ENCODE peak calls at places on chromosomes 11 and 22, in four cellular contexts. One of them, this sample, is unnamed. For H3K4me1, the result is how much of the 10 kb centered on the place peaks cover.

GRCh38 chr22:27159016-27159415 is 501.6 kb downstream of the MIAT start:
- DNase-seq in OCI-LY7: no peak
- DNase-seq in HCT116: no peak
- DNase-seq in SK-N-SH: no peak
- DNase-seq in this sample: no peak

GRCh38 chr11:72673943-72674828 is at the start of gene PDE2A:
- DNase-seq in OCI-LY7: no peak
- DNase-seq in HCT116: no peak
- DNase-seq in SK-N-SH: peak
- DNase-seq in this sample: no peak

GRCh38 chr11:57474017-57474750 is 13.9 kb downstream of the RTN4RL2 start:
- DNase-seq in OCI-LY7: no peak
- DNase-seq in HCT116: no peak
- DNase-seq in SK-N-SH: peak
- DNase-seq in this sample: no peak

GRCh38 chr11:15055620-15056356 is 17.6 kb upstream of the CALCB start:
- DNase-seq in OCI-LY7: no peak
- DNase-seq in HCT116: no peak
- DNase-seq in SK-N-SH: no peak
- DNase-seq in this sample: no peak

GRCh38 chr11:130609121-130610035 is 160.9 kb downstream of the ADAMTS15 start:
- DNase-seq in OCI-LY7: no peak
- DNase-seq in HCT116: no peak
- DNase-seq in SK-N-SH: no peak
- DNase-seq in this sample: no peak

GRCh38 chr11:23723861-23724260 is 773.0 kb upstream of the LUZP2 start:
- DNase-seq in OCI-LY7: no peak
- DNase-seq in HCT116: no peak
- DNase-seq in SK-N-SH: no peak
- DNase-seq in this sample: peak

GRCh38 chr11:118202599-118203422 is 22.0 kb downstream of the JAML start:
- DNase-seq in OCI-LY7: no peak
- DNase-seq in HCT116: no peak
- DNase-seq in SK-N-SH: no peak
- DNase-seq in this sample: no peak

GRCh38 chr22:47944941-47945340 is 1182.5 kb downstream of the TBC1D22A start:
- DNase-seq in OCI-LY7: no peak
- DNase-seq in HCT116: no peak
- DNase-seq in SK-N-SH: no peak
- DNase-seq in this sample: no peak

GRCh38 chr22:44718418-44718817 is 16.4 kb downstream of the PRR5 start:
- DNase-seq in OCI-LY7: no peak
- DNase-seq in HCT116: no peak
- DNase-seq in SK-N-SH: no peak
- DNase-seq in this sample: no peak

GRCh38 chr11:132576706-132577105 is 955.6 kb downstream of the OPCML start:
- DNase-seq in OCI-LY7: no peak
- DNase-seq in HCT116: no peak
- DNase-seq in SK-N-SH: no peak
- DNase-seq in this sample: no peak

GRCh38 chr22:37080838-37081237 is 28.7 kb downstream of the TMPRSS6 start:
- DNase-seq in OCI-LY7: peak
- DNase-seq in HCT116: no peak
- DNase-seq in SK-N-SH: no peak
- DNase-seq in this sample: no peak

GRCh38 chr22:33451851-33452469 is 393.8 kb upstream of the SYN3 start:
- DNase-seq in OCI-LY7: no peak
- DNase-seq in HCT116: no peak
- DNase-seq in SK-N-SH: no peak
- DNase-seq in this sample: no peak

GRCh38 chr11:33701831-33702230 is 1.2 kb upstream of the C11orf91 start:
- DNase-seq in OCI-LY7: no peak
- DNase-seq in HCT116: no peak
- DNase-seq in SK-N-SH: no peak
- DNase-seq in this sample: peak

GRCh38 chr11:34640050-34640971 is 19.4 kb downstream of the EHF start:
- DNase-seq in OCI-LY7: no peak
- DNase-seq in HCT116: no peak
- DNase-seq in SK-N-SH: no peak
- DNase-seq in this sample: peak

GRCh38 chr11:115325523-115325922 is 178.7 kb downstream of the CADM1 start:
- DNase-seq in OCI-LY7: no peak
- DNase-seq in HCT116: no peak
- DNase-seq in SK-N-SH: no peak
- DNase-seq in this sample: no peak

GRCh38 chr11:110428956-110429613 is 663 bp upstream of the FDX1 start:
- DNase-seq in OCI-LY7: peak
- DNase-seq in HCT116: no peak
- DNase-seq in SK-N-SH: no peak
- DNase-seq in this sample: no peak

GRCh38 chr11:61797263-61797944 is 4.7 kb downstream of the FEN1 start:
- DNase-seq in OCI-LY7: peak
- DNase-seq in HCT116: peak
- DNase-seq in SK-N-SH: peak
- DNase-seq in this sample: peak

GRCh38 chr11:7514099-7514725 is 413 bp downstream of the PPFIBP2 start:
- DNase-seq in OCI-LY7: peak
- DNase-seq in HCT116: no peak
- DNase-seq in SK-N-SH: no peak
- DNase-seq in this sample: no peak
- H3K27ac ChIP-seq in OCI-LY7: peak
- H3K27ac ChIP-seq in HCT116: peak
- H3K27ac ChIP-seq in SK-N-SH: no peak
- H3K27ac ChIP-seq in this sample: no peak

GRCh38 chr11:6598555-6598954 is 4.9 kb downstream of the RRP8 start:
- DNase-seq in OCI-LY7: no peak
- DNase-seq in HCT116: no peak
- DNase-seq in SK-N-SH: no peak
- DNase-seq in this sample: no peak

GRCh38 chr11:6602096-6602940 is 1.1 kb downstream of the RRP8 start:
- DNase-seq in OCI-LY7: no peak
- DNase-seq in HCT116: no peak
- DNase-seq in SK-N-SH: peak
- DNase-seq in this sample: no peak

GRCh38 chr11:6601041-6601461 is 2.4 kb downstream of the RRP8 start:
- DNase-seq in OCI-LY7: no peak
- DNase-seq in HCT116: no peak
- DNase-seq in SK-N-SH: no peak
- DNase-seq in this sample: no peak

GRCh38 chr11:6599449-6599848 is 4.0 kb downstream of the RRP8 start:
- DNase-seq in OCI-LY7: no peak
- DNase-seq in HCT116: no peak
- DNase-seq in SK-N-SH: no peak
- DNase-seq in this sample: no peak

DNA sequence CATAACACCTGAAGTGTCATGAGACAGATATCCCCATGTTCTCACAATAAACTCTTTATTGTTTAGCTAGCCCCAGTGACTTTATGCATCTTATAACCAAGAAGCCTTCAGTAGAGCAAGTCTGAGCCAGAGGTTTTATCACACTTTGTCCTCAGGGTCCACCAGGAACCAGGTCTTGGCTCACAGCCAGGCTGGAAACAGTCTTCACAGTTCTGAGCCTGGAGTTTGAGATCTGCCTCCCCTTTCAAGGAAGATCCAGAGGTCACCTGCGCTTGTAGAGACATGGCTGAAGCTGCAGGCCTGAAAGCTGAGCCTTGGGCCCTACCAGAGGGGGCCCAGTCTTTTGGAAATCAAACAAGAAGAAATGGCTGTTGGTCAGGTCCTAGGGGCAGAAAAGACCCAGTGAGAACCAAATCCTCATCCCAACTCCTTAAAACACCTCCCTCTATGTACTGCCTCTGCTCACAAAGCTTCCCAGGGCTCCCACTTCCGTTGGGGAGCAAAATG is 3.5 kb downstream of the RRP8 start:
- DNase-seq in OCI-LY7: no peak
- DNase-seq in HCT116: no peak
- DNase-seq in SK-N-SH: no peak
- DNase-seq in this sample: no peak
- H3K4me1 ChIP-seq in OCI-LY7: under half
- H3K4me1 ChIP-seq in HCT116: under half
- H3K4me1 ChIP-seq in SK-N-SH: under half
- H3K4me1 ChIP-seq in this sample: under half

DNA sequence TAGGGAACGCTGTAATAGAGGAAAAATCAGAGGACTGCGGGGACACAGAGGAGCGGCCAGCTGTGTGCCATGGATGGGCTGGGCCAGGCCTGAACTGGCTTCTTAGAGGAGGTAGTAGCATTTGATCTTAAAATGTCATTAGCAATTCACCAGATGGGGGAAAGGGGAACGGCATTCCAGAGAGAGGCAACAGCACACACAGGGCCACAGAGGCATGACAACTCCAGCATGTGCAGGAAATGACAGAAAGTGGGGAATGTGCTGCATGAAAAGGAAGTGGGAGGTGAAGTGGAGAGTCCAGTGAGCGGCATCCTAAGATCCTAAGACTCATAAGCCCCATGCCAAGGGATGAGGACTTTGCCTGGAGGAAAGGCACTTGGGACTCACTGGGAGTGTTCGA is 69.0 kb downstream of the UBASH3B start:
- DNase-seq in OCI-LY7: no peak
- DNase-seq in HCT116: no peak
- DNase-seq in SK-N-SH: no peak
- DNase-seq in this sample: no peak
- TF ChIP-seq EZH2phosphoT487 in OCI-LY7: no peak
- TF ChIP-seq EZH2phosphoT487 in HCT116: no peak
- TF ChIP-seq EZH2phosphoT487 in SK-N-SH: no peak
- TF ChIP-seq EZH2phosphoT487 in this sample: no peak

DNA sequence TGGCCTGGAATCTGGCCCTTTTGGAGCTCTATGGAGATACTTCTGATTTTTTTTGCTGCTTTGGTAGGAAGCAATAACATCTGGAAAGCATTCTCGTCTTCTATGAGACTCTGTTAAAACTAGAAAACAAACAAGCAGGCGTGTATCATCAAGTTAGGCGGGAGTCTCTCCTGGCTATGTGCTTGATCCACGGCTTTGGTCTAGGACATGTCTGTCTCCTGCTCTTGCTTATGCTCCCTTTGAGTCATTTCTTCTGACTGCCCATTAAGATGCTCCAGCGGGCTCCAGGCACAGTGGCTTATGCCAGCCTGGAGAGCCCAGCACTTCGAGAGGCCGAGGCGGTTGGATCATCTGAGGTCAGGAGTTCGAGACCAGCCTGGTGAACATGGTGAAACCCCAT is 121.3 kb upstream of the TTC12 start:
- DNase-seq in OCI-LY7: no peak
- DNase-seq in HCT116: no peak
- DNase-seq in SK-N-SH: no peak
- DNase-seq in this sample: no peak
- H3K27ac ChIP-seq in OCI-LY7: no peak
- H3K27ac ChIP-seq in HCT116: no peak
- H3K27ac ChIP-seq in SK-N-SH: no peak
- H3K27ac ChIP-seq in this sample: no peak

GRCh38 chr22:31230871-31231621 is 18.9 kb downstream of the LIMK2 start:
- DNase-seq in OCI-LY7: peak
- DNase-seq in HCT116: no peak
- DNase-seq in SK-N-SH: peak
- DNase-seq in this sample: peak

GRCh38 chr22:31227186-31227585 is 15.1 kb downstream of the LIMK2 start:
- DNase-seq in OCI-LY7: no peak
- DNase-seq in HCT116: no peak
- DNase-seq in SK-N-SH: no peak
- DNase-seq in this sample: no peak

GRCh38 chr22:31228425-31228824 is 16.3 kb downstream of the LIMK2 start:
- DNase-seq in OCI-LY7: no peak
- DNase-seq in HCT116: no peak
- DNase-seq in SK-N-SH: no peak
- DNase-seq in this sample: no peak

GRCh38 chr22:31230155-31230870 is 18.2 kb downstream of the LIMK2 start:
- DNase-seq in OCI-LY7: no peak
- DNase-seq in HCT116: no peak
- DNase-seq in SK-N-SH: no peak
- DNase-seq in this sample: no peak

DNA sequence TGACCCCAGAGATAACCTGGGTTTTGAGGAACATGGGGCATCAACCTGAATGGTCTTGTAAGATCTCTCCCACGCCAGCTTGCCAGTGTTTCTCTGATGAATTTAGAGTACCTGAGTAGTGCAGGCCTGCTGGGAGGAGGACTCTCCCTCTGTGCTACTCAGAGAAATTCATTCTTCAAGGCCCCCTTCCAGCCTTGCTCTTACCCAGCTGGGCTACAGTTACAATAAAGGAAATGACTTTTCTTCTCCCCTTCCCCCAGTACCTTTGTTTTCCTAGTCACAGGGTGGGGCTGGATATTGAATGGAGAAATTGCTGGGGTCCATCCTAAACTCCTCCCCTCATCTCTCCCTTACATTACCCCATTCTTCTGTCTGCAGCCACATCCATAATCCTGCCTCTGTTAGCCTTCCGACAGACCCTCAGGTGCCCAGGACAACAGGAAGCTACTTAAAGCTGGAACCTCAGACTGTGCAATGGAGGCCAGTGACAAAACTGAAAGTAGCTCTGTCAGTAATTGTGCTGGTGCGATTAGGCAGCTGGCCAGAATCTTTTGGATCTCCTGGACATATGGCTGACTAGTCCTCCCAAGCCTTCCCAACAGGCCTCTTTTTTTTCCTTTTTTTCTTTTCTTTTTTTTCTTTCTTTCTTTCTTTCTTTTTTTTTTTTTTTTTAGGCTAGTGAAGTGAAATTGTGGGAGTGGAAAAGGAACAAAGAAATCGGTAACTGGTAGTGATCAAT is 17.5 kb downstream of the LIMK2 start:
- DNase-seq in OCI-LY7: no peak
- DNase-seq in HCT116: no peak
- DNase-seq in SK-N-SH: peak
- DNase-seq in this sample: no peak
- H3K4me1 ChIP-seq in OCI-LY7: under half
- H3K4me1 ChIP-seq in HCT116: under half
- H3K4me1 ChIP-seq in SK-N-SH: under half
- H3K4me1 ChIP-seq in this sample: under half

This sample was measured in PC-3.